ENCODE peak calls at places on chromosomes 1 and 21, in four cellular contexts. One of them, this sample, is unnamed.

GRCh38 chr21:25283720-25284119 is 323.6 kb downstream of the MRPL39 start:
- DNase-seq in hippocampal formation: no peak
- DNase-seq in HT-29: peak; percentile 29
- DNase-seq in activated CD8-positive, alpha-beta memory T cell treated with anti-CD3 and anti-CD28 coated beads, Interleukin-2, amount 50 U/mL, for 48 hours: no peak
- DNase-seq in this sample: no peak

GRCh38 chr1:38274974-38275373 is 228.4 kb upstream of the POU3F1 start:
- DNase-seq in hippocampal formation: no peak
- DNase-seq in activated CD8-positive, alpha-beta memory T cell treated with anti-CD3 and anti-CD28 coated beads, Interleukin-2, amount 50 U/mL, for 48 hours: no peak
- DNase-seq in HT-29: no peak
- DNase-seq in this sample: no peak

GRCh38 chr1:26677306-26678115 is 18.3 kb upstream of the ARID1A start:
- DNase-seq in activated CD8-positive, alpha-beta memory T cell treated with anti-CD3 and anti-CD28 coated beads, Interleukin-2, amount 50 U/mL, for 48 hours: peak; percentile 66
- DNase-seq in hippocampal formation: peak; percentile 36
- DNase-seq in HT-29: peak; percentile 98
- DNase-seq in this sample: peak; percentile 26

GRCh38 chr1:67843335-67843734 is 10.1 kb upstream of the GNG12 start:
- DNase-seq in HT-29: no peak
- DNase-seq in activated CD8-positive, alpha-beta memory T cell treated with anti-CD3 and anti-CD28 coated beads, Interleukin-2, amount 50 U/mL, for 48 hours: no peak
- DNase-seq in hippocampal formation: no peak
- DNase-seq in this sample: no peak

GRCh38 chr1:198867182-198867581 is 228.3 kb downstream of the PTPRC start:
- DNase-seq in activated CD8-positive, alpha-beta memory T cell treated with anti-CD3 and anti-CD28 coated beads, Interleukin-2, amount 50 U/mL, for 48 hours: no peak
- DNase-seq in hippocampal formation: no peak
- DNase-seq in HT-29: no peak
- DNase-seq in this sample: no peak

GRCh38 chr1:56915960-56916359 is 49.9 kb downstream of the C8B start:
- DNase-seq in activated CD8-positive, alpha-beta memory T cell treated with anti-CD3 and anti-CD28 coated beads, Interleukin-2, amount 50 U/mL, for 48 hours: no peak
- DNase-seq in hippocampal formation: no peak
- DNase-seq in HT-29: no peak
- DNase-seq in this sample: no peak

GRCh38 chr1:5287178-5288155 is 633.1 kb downstream of the AJAP1 start:
- DNase-seq in hippocampal formation: no peak
- DNase-seq in activated CD8-positive, alpha-beta memory T cell treated with anti-CD3 and anti-CD28 coated beads, Interleukin-2, amount 50 U/mL, for 48 hours: no peak
- DNase-seq in HT-29: no peak
- DNase-seq in this sample: no peak

GRCh38 chr1:15808955-15809354 is 1.5 kb upstream of the UQCRHL start:
- DNase-seq in hippocampal formation: no peak
- DNase-seq in HT-29: no peak
- DNase-seq in activated CD8-positive, alpha-beta memory T cell treated with anti-CD3 and anti-CD28 coated beads, Interleukin-2, amount 50 U/mL, for 48 hours: no peak
- DNase-seq in this sample: no peak

GRCh38 chr1:24850353-24850905 is 79.6 kb downstream of the RUNX3 start:
- DNase-seq in activated CD8-positive, alpha-beta memory T cell treated with anti-CD3 and anti-CD28 coated beads, Interleukin-2, amount 50 U/mL, for 48 hours: no peak
- DNase-seq in hippocampal formation: no peak
- DNase-seq in HT-29: no peak
- DNase-seq in this sample: no peak